ENCODE peak calls at places on chromosome 13, in six cellular contexts. C is GM23338, Z is mesothelial cell of epicardium, F is BJ, M is HCT116, J is fibroblast of pulmonary artery. U is an unnamed sample.

GRCh38 chr13:35356572-35356971 is 119.9 kb downstream of the MAB21L1 start:
- DNase-seq in M (no peak), J (peak; percentile 41), C (no peak), F (no peak), Z (no peak), U (no peak)

GRCh38 chr13:23212621-23213020 is 31.8 kb downstream of the SGCG start:
- DNase-seq in J (peak; percentile 7), C (peak; percentile 11), Z (no peak), F (no peak), M (no peak), U (no peak)

GRCh38 chr13:98842074-98842473 is 89.6 kb upstream of the SLC15A1 start:
- DNase-seq in M (no peak), Z (no peak), J (no peak), F (no peak), C (no peak), U (no peak)

GRCh38 chr13:30292325-30292724 is 15.0 kb downstream of the KATNAL1 start:
- DNase-seq in M (no peak), Z (no peak), J (no peak), F (no peak), C (peak; percentile 66), U (no peak)

GRCh38 chr13:52001120-52001731 is 10.0 kb downstream of the ATP7B start:
- DNase-seq in F (no peak), M (peak; percentile 32), C (peak; percentile 82), J (peak; percentile 66), Z (no peak), U (no peak)

GRCh38 chr13:111526922-111527321 is 206.5 kb downstream of the TEX29 start:
- DNase-seq in M (no peak), Z (no peak), F (no peak), C (no peak), J (no peak), U (no peak)

GRCh38 chr13:20191902-20192469 is 752 bp downstream of the GJB2 start:
- DNase-seq in Z (no peak), J (no peak), M (no peak), C (peak; percentile 78), F (no peak), U (no peak)

GRCh38 chr13:21075303-21076264 is 14.2 kb upstream of the LATS2 start:
- DNase-seq in Z (no peak), C (peak; percentile 76), F (no peak), J (no peak), M (no peak), U (peak; percentile 18)

GRCh38 chr13:31775686-31776085 is 36.4 kb downstream of the RXFP2 start:
- DNase-seq in F (no peak), C (no peak), J (peak; percentile 69), Z (no peak), M (no peak), U (no peak)

GRCh38 chr13:98386632-98387031 is 190.3 kb downstream of the STK24 start:
- DNase-seq in C (no peak), M (no peak), F (no peak), J (no peak), Z (no peak), U (no peak)

GRCh38 chr13:45447050-45447661 is 17.6 kb upstream of the COG3 start:
- DNase-seq in C (no peak), J (no peak), Z (no peak), F (no peak), M (no peak), U (no peak)

GRCh38 chr13:97542102-97542501 is 108.1 kb downstream of the RAP2A start:
- DNase-seq in C (no peak), F (no peak), J (peak; percentile 12), Z (no peak), M (no peak), U (no peak)

GRCh38 chr13:32804673-32805260 is 211.5 kb upstream of the KL start:
- DNase-seq in Z (no peak), J (peak; percentile 26), F (no peak), M (no peak), C (no peak), U (no peak)

GRCh38 chr13:56039992-56040391 is 1100.7 kb upstream of the PRR20A start:
- DNase-seq in Z (no peak), M (no peak), F (no peak), J (no peak), C (no peak), U (no peak)

GRCh38 chr13:44365008-44365407 is 8.6 kb upstream of the SERP2 start:
- DNase-seq in J (no peak), F (no peak), Z (no peak), M (peak; percentile 21), C (no peak), U (no peak)
- TF ChIP-seq CTCF in J (no peak), F (no peak), Z (no peak), M (no peak), C (no peak), U (no peak)

DNA sequence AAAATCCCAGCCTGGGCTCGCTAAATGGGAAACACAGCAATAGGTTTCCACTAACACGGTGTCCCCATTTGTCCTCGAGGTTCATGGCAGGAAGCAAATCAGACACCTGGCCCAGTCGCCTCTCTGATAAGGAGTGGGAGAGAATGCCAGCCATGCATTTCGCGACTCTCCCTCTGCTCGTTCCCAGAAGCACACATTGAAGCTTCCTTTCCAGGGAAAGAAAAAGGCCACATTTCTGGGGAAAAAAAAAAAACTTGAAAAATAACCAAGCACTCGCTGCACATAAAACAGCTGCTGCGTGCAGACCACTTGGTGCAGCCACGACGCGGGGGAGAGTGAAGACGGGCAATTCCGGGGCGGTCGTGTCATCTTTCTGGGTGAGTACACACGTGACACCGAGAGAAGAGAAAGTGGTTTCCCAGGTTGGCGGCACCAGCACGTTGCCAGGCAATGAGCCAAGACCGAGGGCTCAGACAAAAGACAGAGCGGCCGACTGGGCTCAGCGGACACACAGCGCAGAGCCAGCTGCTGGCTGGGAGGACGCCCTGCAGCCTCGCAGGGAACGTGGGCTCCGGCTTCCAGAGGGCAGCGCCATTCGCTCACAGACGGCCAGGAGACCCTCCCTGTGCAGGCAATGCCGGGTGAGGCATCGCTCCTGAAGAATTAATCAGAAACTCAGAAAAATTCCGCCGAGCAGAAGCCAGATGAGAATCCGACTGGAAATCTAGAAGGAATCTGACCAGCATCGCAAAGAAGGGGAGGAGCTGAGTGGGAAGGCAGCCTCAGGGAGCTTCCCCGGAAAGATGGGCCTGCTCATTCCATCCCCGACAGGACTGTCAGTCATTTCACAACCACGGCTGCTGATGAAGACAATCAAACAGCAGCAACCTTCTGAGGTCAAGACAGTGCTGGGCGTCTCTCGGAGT is 83.2 kb upstream of the IRS2 start:
- DNase-seq in M (no peak), J (peak; percentile 85), F (peak; percentile 14), Z (no peak), C (peak; percentile 28), U (no peak)
- TF ChIP-seq CTCF in M (no peak), J (peak; percentile 44), F (peak; percentile 34), Z (no peak), C (no peak), U (no peak)

GRCh38 chr13:41847216-41847615 is 113.7 kb downstream of the VWA8 start:
- DNase-seq in C (no peak), F (no peak), Z (no peak), M (no peak), J (no peak), U (no peak)

DNA sequence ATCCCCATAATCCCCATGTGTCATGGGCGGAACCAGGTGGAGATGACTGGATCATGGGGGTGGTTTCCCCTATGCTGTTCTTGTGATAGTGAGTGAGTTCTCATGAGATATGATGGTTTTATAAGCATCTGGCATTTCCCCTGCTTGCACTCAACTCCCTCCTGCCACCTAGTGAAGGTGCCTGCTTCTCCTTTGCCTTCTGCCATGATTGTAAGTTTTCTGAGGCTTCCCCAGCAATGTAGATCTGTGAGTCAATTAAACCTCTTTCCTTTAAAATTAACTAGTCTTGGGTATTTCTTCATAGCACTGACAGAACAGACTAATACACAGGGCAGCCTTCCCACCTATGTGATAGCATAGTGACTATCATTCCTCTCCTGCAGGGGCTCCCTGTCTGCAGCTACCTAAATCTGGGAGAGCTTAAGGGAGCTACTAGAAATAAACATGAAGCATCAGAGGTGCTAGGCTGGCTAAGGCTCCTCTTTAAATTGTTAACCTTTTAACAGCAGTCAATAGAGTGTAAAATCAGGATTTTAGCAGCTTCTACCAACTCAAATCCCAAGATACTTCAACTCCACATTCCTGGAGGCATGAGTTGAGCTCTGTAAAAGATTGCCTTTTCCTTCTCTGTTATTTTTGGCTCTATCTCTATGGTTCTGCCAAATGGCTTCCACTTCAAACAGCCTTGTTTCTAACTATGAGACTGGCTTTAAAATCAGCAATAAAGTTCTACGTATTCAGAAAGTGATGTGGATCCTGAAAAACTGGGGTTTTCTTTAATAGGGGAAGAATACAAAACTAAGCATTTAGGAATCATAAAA is 112.3 kb downstream of the VWA8 start:
- DNase-seq in F (no peak), M (no peak), C (no peak), J (peak; percentile 41), Z (no peak), U (no peak)
- TF ChIP-seq CTCF in F (peak; percentile 14), M (no peak), C (peak; percentile 5), J (peak; percentile 7), Z (no peak), U (no peak)

DNA sequence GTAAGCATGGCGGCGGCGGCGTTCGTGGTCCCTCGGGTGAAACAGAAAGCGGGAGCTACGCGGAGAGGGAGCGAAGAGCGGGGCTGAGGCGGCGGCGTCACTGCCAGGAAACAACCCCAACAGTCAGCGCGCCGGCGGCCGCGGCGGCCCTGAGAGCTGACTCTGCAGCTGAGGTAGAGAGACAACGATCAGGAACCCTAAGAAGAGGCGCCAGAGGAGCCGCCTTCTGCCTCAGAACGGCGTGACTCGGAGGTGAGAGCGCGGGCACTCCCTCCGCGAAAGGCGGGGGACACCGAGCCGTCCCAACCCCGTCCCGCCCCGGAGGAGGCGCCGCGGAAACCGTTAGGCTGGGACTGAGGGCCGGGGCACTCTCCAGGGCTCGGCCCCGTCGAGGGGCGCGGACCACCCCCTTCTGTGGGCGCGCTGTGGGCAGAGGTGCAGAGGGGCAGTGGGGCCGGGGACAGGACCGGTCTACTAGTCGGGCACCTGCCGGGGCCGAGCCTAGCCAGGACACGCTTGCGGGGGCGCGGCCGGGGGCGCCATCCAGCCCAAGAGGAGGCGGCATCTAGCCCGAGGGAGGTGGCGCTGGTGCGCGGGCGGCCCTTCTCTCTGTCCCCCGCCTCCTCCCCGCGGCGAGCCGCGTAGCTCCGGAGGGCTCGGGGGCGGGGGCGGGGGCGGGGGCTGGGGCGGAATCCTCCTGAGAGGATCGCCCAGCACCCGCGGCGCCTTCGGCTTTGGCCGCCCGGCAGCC is 389 bp downstream of the FNDC3A start:
- DNase-seq in Z (peak; percentile 62), M (peak; percentile 52), C (peak; percentile 83), J (peak; percentile 81), F (no peak), U (peak; percentile 79)
- TF ChIP-seq CTCF in Z (no peak), M (no peak), C (no peak), J (no peak), F (no peak), U (no peak)

DNA sequence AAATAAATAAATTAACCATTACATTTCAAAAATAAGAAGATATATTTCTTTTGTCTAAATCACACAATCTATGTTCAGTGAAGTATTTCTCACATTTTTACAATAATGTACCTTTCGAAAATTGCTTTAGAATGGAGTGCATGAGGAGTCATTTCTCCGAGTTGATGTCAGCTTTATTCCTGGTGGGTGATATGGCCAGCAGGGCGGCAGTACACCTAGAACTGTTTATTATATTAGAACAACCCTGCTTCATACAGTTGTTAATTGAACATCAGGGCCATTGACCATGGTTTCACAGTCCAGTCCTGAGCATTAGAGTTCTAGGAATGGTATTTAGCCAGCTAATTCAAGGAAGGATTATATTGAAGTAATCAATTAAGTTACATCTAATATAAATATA is 696.3 kb upstream of the SLC10A2 start:
- DNase-seq in F (no peak), J (no peak), C (peak; percentile 9), M (no peak), Z (no peak), U (no peak)
- TF ChIP-seq CTCF in F (no peak), J (no peak), C (peak; percentile 60), M (peak; percentile 37), Z (peak; percentile 27), U (no peak)

GRCh38 chr13:29105779-29106178 is 285.6 kb downstream of the MTUS2 start:
- DNase-seq in Z (no peak), C (peak; percentile 64), M (no peak), F (no peak), J (no peak), U (no peak)
- TF ChIP-seq CTCF in Z (no peak), C (peak; percentile 63), M (peak; percentile 68), F (no peak), J (no peak), U (no peak)

U was measured in activated B cell treated with CpG ODN at 0.5 μM for 24 hours.